ENCODE peak calls at places on chromosome 1, in five cellular contexts. One of them, this sample, is unnamed.

GRCh38 chr1:241323510-241323909 is 33.5 kb downstream of the RGS7 start:
- DNase-seq in heart right ventricle: no peak
- DNase-seq in sigmoid colon: no peak
- DNase-seq in aorta: no peak
- DNase-seq in colonic mucosa: peak; percentile 30
- DNase-seq in this sample: no peak

GRCh38 chr1:150151291-150152181 is 1.8 kb downstream of the PLEKHO1 start:
- DNase-seq in colonic mucosa: no peak
- DNase-seq in aorta: no peak
- DNase-seq in sigmoid colon: peak; percentile 83
- DNase-seq in heart right ventricle: peak; percentile 32
- DNase-seq in this sample: no peak

GRCh38 chr1:247496581-247497285 is 38.8 kb upstream of the OR2B11 start:
- DNase-seq in colonic mucosa: no peak
- DNase-seq in sigmoid colon: no peak
- DNase-seq in aorta: no peak
- DNase-seq in heart right ventricle: no peak
- DNase-seq in this sample: no peak

GRCh38 chr1:236142358-236143103 is at the start of gene GPR137B:
- DNase-seq in sigmoid colon: no peak
- DNase-seq in aorta: peak; percentile 79
- DNase-seq in colonic mucosa: peak; percentile 67
- DNase-seq in heart right ventricle: peak; percentile 58
- DNase-seq in this sample: no peak

GRCh38 chr1:40384413-40384762 is 10.9 kb downstream of the SMAP2 start:
- DNase-seq in colonic mucosa: no peak
- DNase-seq in sigmoid colon: no peak
- DNase-seq in aorta: no peak
- DNase-seq in heart right ventricle: no peak
- DNase-seq in this sample: no peak

GRCh38 chr1:68904472-68904871 is 407.6 kb upstream of the DEPDC1 start:
- DNase-seq in heart right ventricle: no peak
- DNase-seq in sigmoid colon: no peak
- DNase-seq in aorta: no peak
- DNase-seq in colonic mucosa: no peak
- DNase-seq in this sample: no peak

GRCh38 chr1:60431593-60431992 is 358.0 kb upstream of the C1orf87 start:
- DNase-seq in sigmoid colon: no peak
- DNase-seq in colonic mucosa: no peak
- DNase-seq in heart right ventricle: no peak
- DNase-seq in aorta: no peak
- DNase-seq in this sample: no peak

GRCh38 chr1:30300669-30301068 is 422.7 kb downstream of the MATN1 start:
- DNase-seq in colonic mucosa: peak; percentile 4
- DNase-seq in heart right ventricle: no peak
- DNase-seq in aorta: no peak
- DNase-seq in sigmoid colon: no peak
- DNase-seq in this sample: peak; percentile 28

GRCh38 chr1:35762204-35762603 is 7.6 kb downstream of the CLSPN start:
- DNase-seq in aorta: no peak
- DNase-seq in sigmoid colon: no peak
- DNase-seq in heart right ventricle: no peak
- DNase-seq in colonic mucosa: no peak
- DNase-seq in this sample: no peak

GRCh38 chr1:221435510-221435909 is 306.4 kb downstream of the DUSP10 start:
- DNase-seq in colonic mucosa: no peak
- DNase-seq in heart right ventricle: no peak
- DNase-seq in aorta: no peak
- DNase-seq in sigmoid colon: no peak
- DNase-seq in this sample: no peak

GRCh38 chr1:110123224-110123623 is 11.0 kb downstream of the UBL4B start:
- DNase-seq in heart right ventricle: no peak
- DNase-seq in colonic mucosa: no peak
- DNase-seq in aorta: peak; percentile 38
- DNase-seq in sigmoid colon: no peak
- DNase-seq in this sample: no peak

GRCh38 chr1:6888268-6888667 is 103.0 kb downstream of the CAMTA1 start:
- DNase-seq in aorta: no peak
- DNase-seq in sigmoid colon: no peak
- DNase-seq in heart right ventricle: no peak
- DNase-seq in colonic mucosa: no peak
- DNase-seq in this sample: no peak

GRCh38 chr1:43414634-43415223 is 25.0 kb downstream of the SZT2 start:
- DNase-seq in heart right ventricle: peak; percentile 50
- DNase-seq in colonic mucosa: peak; percentile 71
- DNase-seq in aorta: peak; percentile 70
- DNase-seq in sigmoid colon: no peak
- DNase-seq in this sample: no peak

GRCh38 chr1:230426246-230427101 is at the start of gene PGBD5:
- DNase-seq in sigmoid colon: peak; percentile 69
- DNase-seq in heart right ventricle: peak; percentile 66
- DNase-seq in aorta: peak; percentile 89
- DNase-seq in colonic mucosa: peak; percentile 82
- DNase-seq in this sample: peak; percentile 68

GRCh38 chr1:222464841-222465210 is 83.1 kb downstream of the HHIPL2 start:
- DNase-seq in colonic mucosa: peak; percentile 44
- DNase-seq in aorta: peak; percentile 86
- DNase-seq in sigmoid colon: peak; percentile 67
- DNase-seq in heart right ventricle: peak; percentile 47
- DNase-seq in this sample: no peak

GRCh38 chr1:22665752-22666151 is 12.7 kb downstream of the C1QB start:
- DNase-seq in heart right ventricle: no peak
- DNase-seq in sigmoid colon: no peak
- DNase-seq in aorta: no peak
- DNase-seq in colonic mucosa: no peak
- DNase-seq in this sample: no peak

GRCh38 chr1:246629030-246629429 is 62.8 kb downstream of the CNST start:
- DNase-seq in sigmoid colon: no peak
- DNase-seq in colonic mucosa: no peak
- DNase-seq in heart right ventricle: no peak
- DNase-seq in aorta: no peak
- DNase-seq in this sample: no peak

GRCh38 chr1:232476538-232476950 is 153.4 kb downstream of the SIPA1L2 start:
- DNase-seq in heart right ventricle: no peak
- DNase-seq in aorta: no peak
- DNase-seq in sigmoid colon: no peak
- DNase-seq in colonic mucosa: no peak
- DNase-seq in this sample: no peak

GRCh38 chr1:56435434-56436337 is 143.7 kb downstream of the PLPP3 start:
- DNase-seq in sigmoid colon: no peak
- DNase-seq in aorta: no peak
- DNase-seq in heart right ventricle: no peak
- DNase-seq in colonic mucosa: no peak
- DNase-seq in this sample: no peak

GRCh38 chr1:241749041-241749798 is 97.1 kb downstream of the WDR64 start:
- DNase-seq in aorta: no peak
- DNase-seq in colonic mucosa: no peak
- DNase-seq in heart right ventricle: no peak
- DNase-seq in sigmoid colon: no peak
- DNase-seq in this sample: no peak

GRCh38 chr1:12587981-12588620 is 29.9 kb downstream of the DHRS3 start:
- DNase-seq in sigmoid colon: no peak
- DNase-seq in heart right ventricle: no peak
- DNase-seq in aorta: no peak
- DNase-seq in colonic mucosa: no peak
- DNase-seq in this sample: no peak

GRCh38 chr1:203127672-203128611 is at the start of gene ADORA1:
- DNase-seq in aorta: peak; percentile 88
- DNase-seq in colonic mucosa: peak; percentile 65
- DNase-seq in heart right ventricle: peak; percentile 62
- DNase-seq in sigmoid colon: peak; percentile 87
- DNase-seq in this sample: no peak

GRCh38 chr1:212749924-212750535 is 41.5 kb downstream of the NSL1 start:
- DNase-seq in heart right ventricle: no peak
- DNase-seq in aorta: no peak
- DNase-seq in colonic mucosa: no peak
- DNase-seq in sigmoid colon: no peak
- DNase-seq in this sample: no peak

GRCh38 chr1:168991667-168992475 is 114.6 kb upstream of the ATP1B1 start:
- DNase-seq in colonic mucosa: no peak
- DNase-seq in aorta: no peak
- DNase-seq in sigmoid colon: no peak
- DNase-seq in heart right ventricle: no peak
- DNase-seq in this sample: no peak

GRCh38 chr1:79711001-79711431 is 704.5 kb upstream of the ADGRL4 start:
- DNase-seq in sigmoid colon: no peak
- DNase-seq in colonic mucosa: no peak
- DNase-seq in heart right ventricle: no peak
- DNase-seq in aorta: no peak
- DNase-seq in this sample: no peak

GRCh38 chr1:169390303-169390702 is 22.3 kb downstream of the BLZF1 start:
- DNase-seq in colonic mucosa: no peak
- DNase-seq in aorta: no peak
- DNase-seq in heart right ventricle: no peak
- DNase-seq in sigmoid colon: no peak
- DNase-seq in this sample: no peak

GRCh38 chr1:162135271-162135775 is 65.8 kb downstream of the NOS1AP start:
- DNase-seq in colonic mucosa: no peak
- DNase-seq in sigmoid colon: no peak
- DNase-seq in aorta: no peak
- DNase-seq in heart right ventricle: no peak
- DNase-seq in this sample: no peak

GRCh38 chr1:33382651-33383415 is 48.1 kb downstream of the PHC2 start:
- DNase-seq in colonic mucosa: no peak
- DNase-seq in heart right ventricle: peak; percentile 54
- DNase-seq in aorta: no peak
- DNase-seq in sigmoid colon: no peak
- DNase-seq in this sample: no peak

GRCh38 chr1:98386675-98387440 is 274.7 kb upstream of the SNX7 start:
- DNase-seq in heart right ventricle: no peak
- DNase-seq in aorta: no peak
- DNase-seq in sigmoid colon: no peak
- DNase-seq in colonic mucosa: peak; percentile 49
- DNase-seq in this sample: no peak

GRCh38 chr1:54934869-54935268 is 45.6 kb upstream of the TMEM61 start:
- DNase-seq in heart right ventricle: no peak
- DNase-seq in aorta: no peak
- DNase-seq in sigmoid colon: no peak
- DNase-seq in colonic mucosa: no peak
- DNase-seq in this sample: no peak

GRCh38 chr1:192951961-192952460 is 107.1 kb downstream of the UCHL5 start:
- DNase-seq in heart right ventricle: peak; percentile 17
- DNase-seq in aorta: no peak
- DNase-seq in colonic mucosa: no peak
- DNase-seq in sigmoid colon: peak; percentile 74
- DNase-seq in this sample: no peak

GRCh38 chr1:154624756-154625643 is 17.0 kb upstream of the ADAR start:
- DNase-seq in aorta: no peak
- DNase-seq in heart right ventricle: no peak
- DNase-seq in sigmoid colon: no peak
- DNase-seq in colonic mucosa: no peak
- DNase-seq in this sample: no peak

GRCh38 chr1:119827010-119827409 is 15.8 kb upstream of the REG4 start:
- DNase-seq in heart right ventricle: no peak
- DNase-seq in colonic mucosa: no peak
- DNase-seq in aorta: no peak
- DNase-seq in sigmoid colon: no peak
- DNase-seq in this sample: no peak

GRCh38 chr1:5884110-5884509 is 108.1 kb downstream of the NPHP4 start:
- DNase-seq in aorta: no peak
- DNase-seq in heart right ventricle: no peak
- DNase-seq in sigmoid colon: no peak
- DNase-seq in colonic mucosa: no peak
- DNase-seq in this sample: no peak
- H3K4me1 ChIP-seq in aorta: no peaks in the 10 kb centered on the region
- H3K4me1 ChIP-seq in heart right ventricle: no peaks in the 10 kb centered on the region
- H3K4me1 ChIP-seq in sigmoid colon: no peaks in the 10 kb centered on the region
- H3K4me1 ChIP-seq in colonic mucosa: no peaks in the 10 kb centered on the region
- H3K4me1 ChIP-seq in this sample: no peaks in the 10 kb centered on the region

GRCh38 chr1:51517361-51518032 is 1.6 kb downstream of the EPS15 start:
- DNase-seq in heart right ventricle: no peak
- DNase-seq in colonic mucosa: peak; percentile 26
- DNase-seq in sigmoid colon: no peak
- DNase-seq in aorta: no peak
- DNase-seq in this sample: no peak
- H3K4me1 ChIP-seq in heart right ventricle: peaks cover 55% of the 10 kb centered on the region
- H3K4me1 ChIP-seq in colonic mucosa: peaks cover 20% of the 10 kb centered on the region
- H3K4me1 ChIP-seq in sigmoid colon: peaks cover 19% of the 10 kb centered on the region
- H3K4me1 ChIP-seq in aorta: peaks cover 3% of the 10 kb centered on the region
- H3K4me1 ChIP-seq in this sample: peaks cover 64% of the 10 kb centered on the region

GRCh38 chr1:66938618-66939017 is 13.8 kb downstream of the MIER1 start:
- DNase-seq in colonic mucosa: no peak
- DNase-seq in sigmoid colon: no peak
- DNase-seq in heart right ventricle: no peak
- DNase-seq in aorta: no peak
- DNase-seq in this sample: no peak
- H3K4me1 ChIP-seq in colonic mucosa: peaks cover 4% of the 10 kb centered on the region
- H3K4me1 ChIP-seq in sigmoid colon: peaks cover 15% of the 10 kb centered on the region
- H3K4me1 ChIP-seq in heart right ventricle: peaks cover 63% of the 10 kb centered on the region
- H3K4me1 ChIP-seq in aorta: peaks cover 5% of the 10 kb centered on the region
- H3K4me1 ChIP-seq in this sample: peaks cover 13% of the 10 kb centered on the region

GRCh38 chr1:226690460-226690982 is 48.6 kb downstream of the ITPKB start:
- DNase-seq in heart right ventricle: no peak
- DNase-seq in colonic mucosa: no peak
- DNase-seq in sigmoid colon: peak; percentile 81
- DNase-seq in aorta: no peak
- DNase-seq in this sample: no peak
- H3K4me1 ChIP-seq in heart right ventricle: peaks cover 82% of the 10 kb centered on the region
- H3K4me1 ChIP-seq in colonic mucosa: peaks cover 4% of the 10 kb centered on the region
- H3K4me1 ChIP-seq in sigmoid colon: peaks cover 92% of the 10 kb centered on the region
- H3K4me1 ChIP-seq in aorta: peaks cover 15% of the 10 kb centered on the region
- H3K4me1 ChIP-seq in this sample: peaks cover 68% of the 10 kb centered on the region

GRCh38 chr1:111214086-111214801 is 13.3 kb upstream of the CHI3L2 start:
- DNase-seq in heart right ventricle: no peak
- DNase-seq in colonic mucosa: no peak
- DNase-seq in sigmoid colon: no peak
- DNase-seq in aorta: no peak
- DNase-seq in this sample: no peak
- H3K4me1 ChIP-seq in heart right ventricle: peaks cover 3% of the 10 kb centered on the region
- H3K4me1 ChIP-seq in colonic mucosa: no peaks in the 10 kb centered on the region
- H3K4me1 ChIP-seq in sigmoid colon: no peaks in the 10 kb centered on the region
- H3K4me1 ChIP-seq in aorta: no peaks in the 10 kb centered on the region
- H3K4me1 ChIP-seq in this sample: no peaks in the 10 kb centered on the region

GRCh38 chr1:205812878-205813754 is at the start of gene SLC41A1:
- DNase-seq in colonic mucosa: peak; percentile 95
- DNase-seq in aorta: peak; percentile 95
- DNase-seq in heart right ventricle: peak; percentile 94
- DNase-seq in sigmoid colon: peak; percentile 98
- DNase-seq in this sample: peak; percentile 96
- H3K4me1 ChIP-seq in colonic mucosa: no peaks in the 10 kb centered on the region
- H3K4me1 ChIP-seq in aorta: no peaks in the 10 kb centered on the region
- H3K4me1 ChIP-seq in heart right ventricle: peaks cover 49% of the 10 kb centered on the region
- H3K4me1 ChIP-seq in sigmoid colon: peaks cover 44% of the 10 kb centered on the region
- H3K4me1 ChIP-seq in this sample: peaks cover 36% of the 10 kb centered on the region